ENCODE peak calls at places on chromosomes 3 and 15, in ten cellular contexts. E is upper lobe of right lung, L is suprapubic skin, R is lower lobe of right lung, P is GM13977, J is HCT116, S is lung, A is tibial nerve, K is A549, D is mesothelial cell of epicardium. Z is an unnamed sample.
A peak's percentile ranks its signal among the peaks of the same experiment; 100 is the strongest.

GRCh38 chr15:58309993-58310928 is 121.5 kb upstream of the LIPC start:
- DNase-seq in S (no peak), E (peak; percentile 63), D (no peak), K (no peak), L (no peak), J (no peak), A (peak; percentile 26), R (peak; percentile 65), P (no peak), Z (no peak)

GRCh38 chr3:150407051-150407817 is 864 bp upstream of the TSC22D2 start:
- DNase-seq in E (no peak), P (peak; percentile 7), D (no peak), L (no peak), A (no peak), J (no peak), R (no peak), S (no peak), K (no peak), Z (no peak)

GRCh38 chr3:194042947-194043346 is 93.0 kb upstream of the HES1 start:
- DNase-seq in K (no peak), D (no peak), P (no peak), L (no peak), A (no peak), J (no peak), S (no peak), E (no peak), R (no peak), Z (no peak)

GRCh38 chr3:21449738-21450137 is 301.3 kb downstream of the ZNF385D start:
- DNase-seq in L (no peak), J (no peak), E (no peak), S (no peak), R (no peak), P (no peak), D (no peak), K (no peak), A (no peak), Z (no peak)

GRCh38 chr3:30513374-30514152 is 92.8 kb upstream of the TGFBR2 start:
- DNase-seq in R (no peak), L (no peak), P (no peak), J (no peak), D (no peak), E (no peak), A (no peak), K (no peak), S (no peak), Z (no peak)

GRCh38 chr15:58346361-58346760 is 85.4 kb upstream of the LIPC start:
- DNase-seq in R (peak; percentile 57), A (no peak), K (no peak), E (no peak), L (no peak), S (peak; percentile 44), J (no peak), P (no peak), D (no peak), Z (no peak)

GRCh38 chr3:17771177-17772048 is 29.0 kb upstream of the TBC1D5 start:
- DNase-seq in K (no peak), D (no peak), L (no peak), E (no peak), J (no peak), R (no peak), S (no peak), A (no peak), P (no peak), Z (no peak)

GRCh38 chr3:30170681-30171438 is 435.5 kb upstream of the TGFBR2 start:
- DNase-seq in L (no peak), K (no peak), S (no peak), P (no peak), E (no peak), D (no peak), J (no peak), R (no peak), A (no peak), Z (no peak)

DNA sequence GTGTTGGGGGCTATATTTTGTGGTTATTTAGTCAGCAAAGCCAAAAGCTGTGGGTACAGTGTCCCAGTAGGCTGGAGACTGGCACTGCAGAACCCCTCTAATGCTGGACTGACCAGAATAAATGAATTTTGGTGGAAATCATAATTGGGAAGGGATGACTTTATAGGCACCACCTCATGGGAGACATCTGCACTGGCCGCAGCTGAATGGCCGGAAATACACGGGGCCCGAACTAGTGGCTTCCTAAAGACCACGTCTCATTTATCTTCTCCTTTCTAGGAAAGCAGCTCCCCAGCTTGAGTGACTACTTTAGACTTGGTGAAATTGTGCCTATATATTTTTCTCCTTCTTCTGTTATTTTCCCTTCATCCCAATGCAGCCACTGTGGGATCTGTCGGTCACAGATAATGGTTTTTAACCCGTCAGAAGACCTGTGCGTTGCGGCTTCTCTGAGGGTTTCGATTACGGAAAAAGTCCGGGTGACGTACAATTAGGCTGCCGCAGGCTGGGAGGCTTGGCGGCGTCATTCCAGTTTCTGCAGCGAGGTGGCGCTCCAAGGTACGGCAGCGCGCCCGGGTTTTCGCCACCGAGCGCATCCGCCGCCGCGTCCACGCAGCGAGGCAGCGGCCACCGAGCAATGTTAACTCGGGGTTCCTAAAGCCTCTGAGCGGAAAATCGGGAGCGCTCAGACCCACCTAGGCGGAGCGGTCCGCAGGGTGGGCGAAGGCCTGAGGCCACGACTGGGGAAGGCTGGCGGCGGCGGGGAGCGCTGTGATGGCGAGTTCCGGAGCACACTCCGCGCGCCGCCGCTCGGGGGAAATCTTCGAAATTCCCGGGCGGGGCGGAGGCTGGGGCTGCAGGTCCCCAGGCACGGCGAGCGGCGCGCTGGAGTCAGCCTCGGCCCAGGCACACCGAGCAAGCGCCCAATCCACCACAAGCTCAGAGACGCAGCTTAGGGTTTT is 26.3 kb downstream of the NR2F2 start:
- DNase-seq in R (peak; percentile 78), J (peak; percentile 72), D (peak; percentile 76), S (peak; percentile 78), L (no peak), P (peak; percentile 85), E (peak; percentile 88), A (peak; percentile 90), K (peak; percentile 82), Z (peak; percentile 36)
- TF ChIP-seq CTCF in R (peak; percentile 93), J (peak; percentile 87), D (peak; percentile 98), S (peak; percentile 84), L (peak; percentile 73), P (peak; percentile 88), E (peak; percentile 97), A (peak; percentile 98), K (peak; percentile 98), Z (peak; percentile 41)

GRCh38 chr15:100650685-100651084 is 48.3 kb downstream of the ASB7 start:
- DNase-seq in L (no peak), E (no peak), R (no peak), S (no peak), K (peak; percentile 34), A (no peak), D (no peak), J (no peak), P (no peak), Z (no peak)
- TF ChIP-seq CTCF in L (no peak), E (no peak), R (no peak), S (no peak), K (peak; percentile 39), A (no peak), D (no peak), J (peak; percentile 61), P (peak; percentile 14), Z (no peak)

GRCh38 chr3:126983653-126984390 is 907 bp downstream of the PLXNA1 start:
- DNase-seq in A (no peak), D (no peak), K (no peak), J (no peak), L (no peak), P (peak; percentile 70), R (no peak), E (peak; percentile 74), S (no peak), Z (no peak)
- TF ChIP-seq CTCF in A (peak; percentile 17), D (no peak), K (no peak), J (no peak), L (no peak), P (no peak), R (no peak), E (no peak), S (no peak), Z (no peak)

GRCh38 chr3:137116619-137117018 is 158.8 kb downstream of the IL20RB start:
- DNase-seq in R (no peak), K (no peak), J (no peak), A (no peak), D (no peak), L (no peak), P (no peak), S (no peak), E (no peak), Z (no peak)

DNA sequence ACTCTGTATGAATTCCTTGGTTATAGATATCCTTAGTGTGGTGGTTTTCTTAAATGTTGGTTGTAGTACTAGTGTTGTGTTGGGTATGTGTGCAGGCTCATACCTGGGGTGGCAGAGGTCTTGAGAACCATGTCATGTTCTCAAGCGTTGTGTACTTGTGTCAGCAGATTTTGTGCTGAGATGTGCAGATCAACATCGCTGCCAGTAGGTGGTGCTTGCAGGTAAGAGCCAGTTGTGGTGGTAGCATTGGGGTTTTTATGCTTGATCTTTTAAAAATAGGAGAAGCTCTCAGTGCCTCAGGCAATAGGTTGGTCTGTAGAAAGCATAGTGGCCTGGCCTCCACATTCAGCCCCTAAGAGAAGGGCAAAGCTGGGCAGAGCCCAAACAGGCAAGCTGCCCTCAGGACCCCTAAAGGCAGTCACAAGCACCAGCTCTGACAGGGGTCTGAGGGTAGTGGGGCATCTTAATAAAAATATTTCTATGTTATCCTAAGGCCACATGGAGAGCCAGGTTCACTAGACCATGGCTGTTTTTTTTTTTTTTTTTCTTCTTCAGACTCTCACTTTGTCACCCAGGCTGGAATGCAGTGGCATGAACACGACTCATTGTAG is 164.0 kb downstream of the IL20RB start:
- DNase-seq in K (no peak), P (peak; percentile 47), D (no peak), A (peak; percentile 8), E (no peak), R (no peak), J (peak; percentile 61), L (no peak), S (no peak), Z (no peak)
- TF ChIP-seq CTCF in K (peak; percentile 38), P (peak; percentile 80), D (peak; percentile 65), A (no peak), E (peak; percentile 49), R (peak; percentile 43), J (peak; percentile 83), L (no peak), S (no peak), Z (no peak)

GRCh38 chr3:11662392-11662990 is 18.8 kb upstream of the VGLL4 start:
- DNase-seq in A (no peak), D (no peak), L (no peak), E (no peak), R (no peak), K (peak; percentile 24), P (no peak), J (peak; percentile 42), S (no peak), Z (no peak)
- TF ChIP-seq CTCF in A (no peak), D (peak; percentile 21), L (peak; percentile 3), E (peak; percentile 24), R (no peak), K (peak; percentile 34), P (peak; percentile 3), J (peak; percentile 71), S (no peak), Z (no peak)

GRCh38 chr3:9201278-9201677 is 48.2 kb downstream of the SRGAP3 start:
- DNase-seq in E (no peak), R (no peak), A (no peak), K (no peak), P (no peak), D (no peak), L (no peak), J (no peak), S (no peak), Z (no peak)
- TF ChIP-seq CTCF in E (no peak), R (no peak), A (peak; percentile 7), K (no peak), P (no peak), D (no peak), L (no peak), J (no peak), S (no peak), Z (no peak)

Z was measured in activated B cell treated with CpG ODN at 0.5 μM for 24 hours.